ENCODE peak calls at places on chromosome 2, in five cellular contexts. One of them, this sample, is unnamed.

GRCh38 chr2:237149425-237149824 is 63.7 kb downstream of the COPS8 start:
- DNase-seq in GM12878: no peak
- DNase-seq in HepG2: no peak
- DNase-seq in K562: no peak
- DNase-seq in SK-N-SH: no peak
- DNase-seq in this sample: no peak

GRCh38 chr2:30404354-30405265 is 42.4 kb upstream of the LCLAT1 start:
- DNase-seq in GM12878: no peak
- DNase-seq in HepG2: no peak
- DNase-seq in K562: no peak
- DNase-seq in SK-N-SH: no peak
- DNase-seq in this sample: no peak

GRCh38 chr2:161283926-161284325 is 24.3 kb upstream of the PSMD14 start:
- DNase-seq in GM12878: no peak
- DNase-seq in HepG2: no peak
- DNase-seq in K562: no peak
- DNase-seq in SK-N-SH: no peak
- DNase-seq in this sample: no peak

GRCh38 chr2:216183459-216183858 is 74.3 kb downstream of the XRCC5 start:
- DNase-seq in GM12878: no peak
- DNase-seq in HepG2: no peak
- DNase-seq in K562: no peak
- DNase-seq in SK-N-SH: no peak
- DNase-seq in this sample: no peak

GRCh38 chr2:106030287-106031268 is 163.5 kb downstream of the UXS1 start:
- DNase-seq in GM12878: no peak
- DNase-seq in HepG2: peak
- DNase-seq in K562: no peak
- DNase-seq in SK-N-SH: no peak
- DNase-seq in this sample: no peak

GRCh38 chr2:128868686-128869551 is 550.3 kb upstream of the HS6ST1 start:
- DNase-seq in GM12878: no peak
- DNase-seq in HepG2: no peak
- DNase-seq in K562: no peak
- DNase-seq in SK-N-SH: no peak
- DNase-seq in this sample: no peak

GRCh38 chr2:37982147-37982582 is 57.1 kb downstream of the RMDN2 start:
- DNase-seq in GM12878: peak
- DNase-seq in HepG2: peak
- DNase-seq in K562: peak
- DNase-seq in SK-N-SH: peak
- DNase-seq in this sample: peak

GRCh38 chr2:223959688-223960087 is 2.4 kb downstream of the MRPL44 start:
- DNase-seq in GM12878: no peak
- DNase-seq in HepG2: no peak
- DNase-seq in K562: no peak
- DNase-seq in SK-N-SH: no peak
- DNase-seq in this sample: no peak

GRCh38 chr2:199979841-199980628 is 24.7 kb downstream of the MAIP1 start:
- DNase-seq in GM12878: no peak
- DNase-seq in HepG2: peak
- DNase-seq in K562: peak
- DNase-seq in SK-N-SH: peak
- DNase-seq in this sample: peak

GRCh38 chr2:129780316-129781282 is 198.9 kb upstream of the RAB6C start:
- DNase-seq in GM12878: no peak
- DNase-seq in HepG2: no peak
- DNase-seq in K562: no peak
- DNase-seq in SK-N-SH: no peak
- DNase-seq in this sample: no peak

GRCh38 chr2:233980955-233981555 is 63.9 kb downstream of the TRPM8 start:
- DNase-seq in GM12878: no peak
- DNase-seq in HepG2: no peak
- DNase-seq in K562: no peak
- DNase-seq in SK-N-SH: no peak
- DNase-seq in this sample: no peak

GRCh38 chr2:96505231-96505889 is at the start of gene NEURL3:
- DNase-seq in GM12878: no peak
- DNase-seq in HepG2: peak
- DNase-seq in K562: no peak
- DNase-seq in SK-N-SH: peak
- DNase-seq in this sample: peak

GRCh38 chr2:240353086-240353798 is 82.2 kb upstream of the GPC1 start:
- DNase-seq in GM12878: no peak
- DNase-seq in HepG2: no peak
- DNase-seq in K562: no peak
- DNase-seq in SK-N-SH: peak
- DNase-seq in this sample: no peak

GRCh38 chr2:144351687-144352086 is 168.2 kb downstream of the ZEB2 start:
- DNase-seq in GM12878: no peak
- DNase-seq in HepG2: no peak
- DNase-seq in K562: no peak
- DNase-seq in SK-N-SH: no peak
- DNase-seq in this sample: no peak

GRCh38 chr2:130795431-130795830 is 40.1 kb downstream of the AMER3 start:
- DNase-seq in GM12878: no peak
- DNase-seq in HepG2: no peak
- DNase-seq in K562: no peak
- DNase-seq in SK-N-SH: no peak
- DNase-seq in this sample: no peak

GRCh38 chr2:7133521-7133920 is 216.3 kb downstream of the RNF144A start:
- DNase-seq in GM12878: no peak
- DNase-seq in HepG2: peak
- DNase-seq in K562: peak
- DNase-seq in SK-N-SH: peak
- DNase-seq in this sample: no peak

GRCh38 chr2:106277426-106277825 is 83.3 kb upstream of the UXS1 start:
- DNase-seq in GM12878: no peak
- DNase-seq in HepG2: no peak
- DNase-seq in K562: no peak
- DNase-seq in SK-N-SH: peak
- DNase-seq in this sample: no peak

GRCh38 chr2:76448956-76449355 is 738.2 kb upstream of the GCFC2 start:
- DNase-seq in GM12878: no peak
- DNase-seq in HepG2: no peak
- DNase-seq in K562: no peak
- DNase-seq in SK-N-SH: no peak
- DNase-seq in this sample: no peak

GRCh38 chr2:11239718-11240462 is 84.6 kb downstream of the SLC66A3 start:
- DNase-seq in GM12878: no peak
- DNase-seq in HepG2: peak
- DNase-seq in K562: peak
- DNase-seq in SK-N-SH: no peak
- DNase-seq in this sample: peak

GRCh38 chr2:163553601-163554000 is 182.2 kb downstream of the FIGN start:
- DNase-seq in GM12878: no peak
- DNase-seq in HepG2: no peak
- DNase-seq in K562: no peak
- DNase-seq in SK-N-SH: peak
- DNase-seq in this sample: no peak

GRCh38 chr2:239693330-239693729 is 292.5 kb upstream of the HDAC4 start:
- DNase-seq in GM12878: no peak
- DNase-seq in HepG2: no peak
- DNase-seq in K562: no peak
- DNase-seq in SK-N-SH: no peak
- DNase-seq in this sample: no peak

GRCh38 chr2:52416340-52416739 is 1351.3 kb upstream of the CHAC2 start:
- DNase-seq in GM12878: no peak
- DNase-seq in HepG2: no peak
- DNase-seq in K562: no peak
- DNase-seq in SK-N-SH: no peak
- DNase-seq in this sample: peak

GRCh38 chr2:117983040-117983439 is 30.8 kb downstream of the CCDC93 start:
- DNase-seq in GM12878: no peak
- DNase-seq in HepG2: no peak
- DNase-seq in K562: no peak
- DNase-seq in SK-N-SH: no peak
- DNase-seq in this sample: no peak

GRCh38 chr2:237662671-237663093 is 35.3 kb downstream of the LRRFIP1 start:
- DNase-seq in GM12878: no peak
- DNase-seq in HepG2: peak
- DNase-seq in K562: peak
- DNase-seq in SK-N-SH: peak
- DNase-seq in this sample: peak

GRCh38 chr2:116264872-116265271 is 1549.6 kb upstream of the DDX18 start:
- DNase-seq in GM12878: no peak
- DNase-seq in HepG2: no peak
- DNase-seq in K562: no peak
- DNase-seq in SK-N-SH: no peak
- DNase-seq in this sample: no peak

GRCh38 chr2:73987109-73987947 is 2.6 kb downstream of the TET3 start:
- DNase-seq in GM12878: no peak
- DNase-seq in HepG2: no peak
- DNase-seq in K562: peak
- DNase-seq in SK-N-SH: peak
- DNase-seq in this sample: no peak

GRCh38 chr2:105712166-105712915 is 32.4 kb upstream of the NCK2 start:
- DNase-seq in GM12878: no peak
- DNase-seq in HepG2: peak
- DNase-seq in K562: no peak
- DNase-seq in SK-N-SH: no peak
- DNase-seq in this sample: no peak

DNA sequence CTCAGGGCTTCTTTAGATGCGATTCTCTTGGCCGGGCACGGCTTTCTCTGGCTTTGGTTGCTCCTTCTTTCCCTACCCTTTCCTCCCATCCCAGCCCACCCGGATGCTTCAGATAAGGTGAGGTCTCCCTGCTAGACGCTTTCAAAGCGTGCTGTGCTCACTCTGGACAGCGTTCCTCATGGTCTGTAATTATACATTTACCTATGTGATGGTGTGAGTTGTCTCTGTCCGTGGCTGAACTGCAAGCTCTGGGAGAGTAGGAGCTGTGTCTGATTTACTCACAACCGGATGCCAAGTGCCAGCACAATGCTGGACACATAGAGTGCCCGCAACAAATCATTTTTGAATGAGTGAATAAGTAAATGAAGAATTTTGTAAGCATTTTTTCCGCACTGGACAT is 26.8 kb upstream of the PNPT1 start:
- DNase-seq in GM12878: no peak
- DNase-seq in HepG2: no peak
- DNase-seq in K562: no peak
- DNase-seq in SK-N-SH: no peak
- DNase-seq in this sample: no peak
- TF ChIP-seq ZBTB33 in GM12878: no peak
- TF ChIP-seq ZBTB33 in HepG2: no peak
- TF ChIP-seq ZBTB33 in K562: no peak
- TF ChIP-seq ZBTB33 in SK-N-SH: no peak
- TF ChIP-seq ZBTB33 in this sample: no peak

DNA sequence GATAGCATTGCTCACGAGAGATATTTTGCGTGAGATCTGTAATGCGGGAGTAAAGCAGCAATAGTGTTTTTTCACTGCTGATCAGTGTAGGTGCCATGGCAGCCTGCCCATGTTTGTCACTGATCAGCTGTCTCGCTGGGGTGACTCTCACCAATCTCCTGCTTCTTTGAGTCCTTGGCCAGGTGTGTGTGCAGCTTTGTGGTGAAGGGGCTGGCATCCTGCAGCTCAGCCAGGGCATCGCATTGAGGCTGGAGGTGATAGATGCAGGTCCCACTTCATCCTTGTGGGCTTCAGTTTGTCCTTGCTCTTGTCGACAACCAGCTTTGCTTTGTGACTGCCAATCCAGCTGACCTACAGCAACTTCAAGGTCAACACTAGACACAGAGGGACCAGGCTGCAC is 258.3 kb upstream of the CXCR4 start:
- DNase-seq in GM12878: no peak
- DNase-seq in HepG2: no peak
- DNase-seq in K562: no peak
- DNase-seq in SK-N-SH: no peak
- DNase-seq in this sample: no peak
- TF ChIP-seq ZBTB33 in GM12878: no peak
- TF ChIP-seq ZBTB33 in HepG2: no peak
- TF ChIP-seq ZBTB33 in K562: no peak
- TF ChIP-seq ZBTB33 in SK-N-SH: no peak
- TF ChIP-seq ZBTB33 in this sample: no peak

GRCh38 chr2:226994775-226995174 is 158.9 kb downstream of the RHBDD1 start:
- DNase-seq in GM12878: no peak
- DNase-seq in HepG2: peak
- DNase-seq in K562: no peak
- DNase-seq in SK-N-SH: no peak
- DNase-seq in this sample: peak

GRCh38 chr2:226995625-226996041 is 159.8 kb downstream of the RHBDD1 start:
- DNase-seq in GM12878: no peak
- DNase-seq in HepG2: no peak
- DNase-seq in K562: no peak
- DNase-seq in SK-N-SH: no peak
- DNase-seq in this sample: peak

GRCh38 chr2:227004482-227004881 is 159.5 kb downstream of the COL4A4 start:
- DNase-seq in GM12878: no peak
- DNase-seq in HepG2: no peak
- DNase-seq in K562: peak
- DNase-seq in SK-N-SH: no peak
- DNase-seq in this sample: no peak

GRCh38 chr2:226999676-227000075 is 163.8 kb downstream of the RHBDD1 start:
- DNase-seq in GM12878: no peak
- DNase-seq in HepG2: no peak
- DNase-seq in K562: no peak
- DNase-seq in SK-N-SH: no peak
- DNase-seq in this sample: no peak

DNA sequence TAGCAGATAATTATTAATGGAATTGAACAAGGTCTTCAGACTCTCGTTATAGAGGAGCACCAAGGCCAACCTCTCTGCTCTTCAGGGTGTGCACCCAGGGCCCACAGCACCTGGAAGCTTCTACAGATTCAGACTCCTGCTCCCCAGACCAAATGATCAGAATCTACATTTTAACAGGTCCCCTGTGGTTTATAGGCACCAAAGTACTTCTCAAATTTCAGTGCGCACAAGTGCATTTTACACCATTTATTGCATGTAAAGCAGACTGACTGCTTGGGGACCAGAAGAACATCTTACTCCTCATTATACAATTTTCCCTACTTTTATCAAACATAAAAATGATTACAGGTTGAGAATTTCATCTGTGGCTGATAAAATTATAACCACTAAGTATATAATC is 163.9 kb downstream of the COL4A4 start:
- DNase-seq in GM12878: no peak
- DNase-seq in HepG2: no peak
- DNase-seq in K562: no peak
- DNase-seq in SK-N-SH: no peak
- DNase-seq in this sample: no peak
- TF ChIP-seq ZBTB33 in GM12878: no peak
- TF ChIP-seq ZBTB33 in HepG2: no peak
- TF ChIP-seq ZBTB33 in K562: no peak
- TF ChIP-seq ZBTB33 in SK-N-SH: no peak
- TF ChIP-seq ZBTB33 in this sample: no peak

DNA sequence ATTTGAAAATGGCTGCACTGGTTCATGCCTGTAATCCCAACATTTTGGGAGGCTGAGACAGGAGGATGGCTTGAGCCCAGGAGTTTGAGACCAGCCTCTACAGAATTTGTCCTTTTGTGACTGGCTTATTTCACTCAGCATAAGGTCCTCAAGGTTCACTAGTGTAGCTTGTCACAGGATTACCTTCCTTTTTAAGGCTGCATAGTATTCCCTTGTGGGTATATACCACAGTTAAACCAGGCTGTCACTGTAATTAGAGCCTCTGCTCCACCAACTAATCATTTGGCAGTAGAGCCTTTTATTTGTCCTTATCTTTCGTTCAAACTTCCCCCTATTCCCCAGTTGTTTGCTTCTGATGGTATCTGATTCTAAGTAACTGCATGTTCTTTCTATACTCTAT is 50.4 kb upstream of the SELENOI start:
- DNase-seq in GM12878: no peak
- DNase-seq in HepG2: no peak
- DNase-seq in K562: no peak
- DNase-seq in SK-N-SH: no peak
- DNase-seq in this sample: no peak
- TF ChIP-seq ZBTB33 in GM12878: no peak
- TF ChIP-seq ZBTB33 in HepG2: no peak
- TF ChIP-seq ZBTB33 in K562: no peak
- TF ChIP-seq ZBTB33 in SK-N-SH: no peak
- TF ChIP-seq ZBTB33 in this sample: no peak

This sample was measured in HCT116.